ENCODE peak calls at places on chromosomes 4 and X, in six cellular contexts. J is CD8-positive, alpha-beta T cell; W is lower leg skin; S is OCI-LY7; K is stimulated activated naive CD4-positive, alpha-beta T cell treated with Interleukin-2 at 50 U/mL for 16 hours; N is IMR-90. U is an unnamed sample.

GRCh38 chrX:54288277-54288676 is 69.6 kb downstream of the WNK3 start:
- DNase-seq in J (no peak), W (no peak), S (no peak), K (no peak), N (peak; percentile 0), U (peak; percentile 7)

GRCh38 chr4:81392164-81392563 is 79.5 kb downstream of the RASGEF1B start:
- DNase-seq in J (no peak), W (no peak), S (no peak), K (no peak), N (no peak), U (no peak)

GRCh38 chr4:123378794-123379193 is 17.8 kb upstream of the SPRY1 start:
- DNase-seq in J (no peak), W (no peak), S (no peak), K (no peak), N (no peak), U (no peak)

GRCh38 chr4:133808151-133808550 is 393.4 kb downstream of the PABPC4L start:
- DNase-seq in J (no peak), W (no peak), S (no peak), K (no peak), N (peak; percentile 78), U (no peak)

GRCh38 chrX:149374751-149375150 is 130.4 kb downstream of the IDS start:
- DNase-seq in J (no peak), W (no peak), S (no peak), K (no peak), N (no peak), U (no peak)

GRCh38 chr4:70603856-70604255 is 11.8 kb downstream of the AMBN start:
- DNase-seq in J (no peak), W (no peak), S (no peak), K (no peak), N (peak; percentile 58), U (peak; percentile 87)

GRCh38 chr4:27861381-27861787 is 1000.7 kb downstream of the STIM2 start:
- DNase-seq in J (no peak), W (no peak), S (peak; percentile 3), K (no peak), N (peak; percentile 47), U (peak; percentile 76)

GRCh38 chr4:123305746-123306145 is 90.8 kb upstream of the SPRY1 start:
- DNase-seq in J (no peak), W (no peak), S (no peak), K (no peak), N (no peak), U (no peak)

GRCh38 chrX:105821471-105822081 is 763 bp upstream of the NRK start:
- DNase-seq in J (no peak), W (no peak), S (no peak), K (no peak), N (peak; percentile 45), U (peak; percentile 67)

GRCh38 chr4:117085185-117085701 is at the start of gene TRAM1L1:
- DNase-seq in J (no peak), W (no peak), S (no peak), K (no peak), N (peak; percentile 63), U (peak; percentile 68)

GRCh38 chrX:39398973-39399268 is 597.7 kb downstream of the MID1IP1 start:
- DNase-seq in J (no peak), W (no peak), S (no peak), K (no peak), N (no peak), U (no peak)

GRCh38 chrX:135340827-135341226 is 31.5 kb downstream of the ETDC start:
- DNase-seq in J (no peak), W (no peak), S (no peak), K (no peak), N (peak; percentile 65), U (no peak)

GRCh38 chrX:51336584-51336983 is 4.0 kb downstream of the NUDT10 start:
- DNase-seq in J (peak; percentile 15), W (no peak), S (peak; percentile 68), K (no peak), N (peak; percentile 40), U (peak; percentile 22)

GRCh38 chr4:85298037-85298436 is 176.9 kb upstream of the ARHGAP24 start:
- DNase-seq in J (no peak), W (no peak), S (no peak), K (no peak), N (no peak), U (no peak)

GRCh38 chr4:177480796-177481195 is 38.6 kb upstream of the AGA start:
- DNase-seq in J (no peak), W (no peak), S (no peak), K (no peak), N (peak; percentile 93), U (peak; percentile 98)

U was measured in amniotic epithelial cell.